ENCODE peak calls at places on chromosomes 13 and 19, in ten cellular contexts. X, N, V, U, R, Y, Q, H, F and D are unnamed samples.

GRCh38 chr13:97975851-97976550 is 22.5 kb downstream of the IPO5 start:
- DNase-seq in Y (peak), H (peak), F (peak), U (peak), N (peak), X (peak), Q (peak), V (peak), R (peak), D (peak)

GRCh38 chr13:114065926-114066774 is 66.3 kb downstream of the RASA3 start:
- DNase-seq in N (no peak), R (no peak), X (no peak), U (no peak), V (peak), F (peak), H (no peak), Q (peak), Y (no peak), D (no peak)

GRCh38 chr19:53810187-53810546 is 13.9 kb downstream of the NLRP12 start:
- DNase-seq in Y (no peak), Q (no peak), V (no peak), R (no peak), F (no peak), X (no peak), N (no peak), H (no peak), U (no peak), D (no peak)

GRCh38 chr19:7516281-7516862 is 469 bp downstream of the ZNF358 start:
- DNase-seq in H (no peak), Y (no peak), V (no peak), U (no peak), N (peak), X (no peak), F (no peak), Q (no peak), R (no peak), D (no peak)

GRCh38 chr13:78881746-78882145 is 222.8 kb upstream of the OBI1 start:
- DNase-seq in V (no peak), R (no peak), Q (no peak), Y (no peak), H (no peak), N (no peak), X (no peak), U (no peak), F (no peak), D (no peak)

GRCh38 chr19:49442793-49443365 is 1.6 kb upstream of the SLC17A7 start:
- DNase-seq in Q (peak), R (no peak), U (no peak), F (peak), H (peak), V (peak), X (peak), N (peak), Y (peak), D (peak)

GRCh38 chr19:42271045-42271419 is 2.0 kb downstream of the CIC start:
- DNase-seq in V (no peak), U (no peak), X (no peak), Y (no peak), H (no peak), Q (no peak), F (no peak), N (no peak), R (no peak), D (no peak)

GRCh38 chr13:69951412-69951811 is 156.2 kb upstream of the ATXN8OS start:
- DNase-seq in Y (no peak), N (no peak), X (no peak), F (no peak), R (no peak), Q (no peak), H (no peak), V (no peak), U (no peak), D (no peak)

GRCh38 chr19:38389957-38390924 is 1.7 kb downstream of the SPRED3 start:
- DNase-seq in Q (no peak), N (no peak), H (no peak), R (no peak), V (no peak), F (no peak), U (no peak), X (no peak), Y (no peak), D (no peak)

GRCh38 chr19:31449379-31449778 is 100.1 kb upstream of the TSHZ3 start:
- DNase-seq in U (no peak), Y (no peak), H (no peak), Q (no peak), N (no peak), F (no peak), V (no peak), R (no peak), X (no peak), D (no peak)

GRCh38 chr19:43610493-43610892 is 1.4 kb upstream of the SRRM5 start:
- DNase-seq in Q (no peak), Y (no peak), X (no peak), R (no peak), N (no peak), H (no peak), V (no peak), U (no peak), F (no peak), D (no peak)

GRCh38 chr13:35489050-35489449 is 12.6 kb upstream of the MAB21L1 start:
- DNase-seq in X (no peak), Q (no peak), H (no peak), N (no peak), V (no peak), R (no peak), Y (no peak), U (no peak), F (no peak), D (no peak)

GRCh38 chr19:48959341-48960239 is 4.9 kb downstream of the BAX start:
- DNase-seq in N (no peak), Q (no peak), R (no peak), V (no peak), X (no peak), H (no peak), U (no peak), F (no peak), Y (no peak), D (no peak)

GRCh38 chr19:7500811-7501450 is 12.1 kb upstream of the PEX11G start:
- DNase-seq in Y (no peak), N (peak), U (peak), V (peak), R (no peak), H (no peak), Q (peak), X (peak), F (peak), D (no peak)

GRCh38 chr19:50323782-50324133 is 5.4 kb downstream of the KCNC3 start:
- DNase-seq in Y (no peak), F (no peak), U (no peak), X (no peak), R (no peak), Q (no peak), H (no peak), V (no peak), N (no peak), D (no peak)

GRCh38 chr19:15195381-15195964 is 5.3 kb downstream of the NOTCH3 start:
- DNase-seq in F (peak), R (no peak), V (no peak), X (no peak), U (no peak), Y (no peak), H (no peak), N (peak), Q (no peak), D (no peak)

GRCh38 chr19:38710928-38711725 is 33.1 kb downstream of the CAPN12 start:
- DNase-seq in Q (no peak), R (no peak), F (peak), V (no peak), H (no peak), X (no peak), Y (no peak), N (no peak), U (no peak), D (no peak)

GRCh38 chr13:26914624-26915023 is 154.0 kb upstream of the GPR12 start:
- DNase-seq in Q (peak), F (peak), Y (no peak), H (no peak), X (peak), R (no peak), V (no peak), U (no peak), N (no peak), D (no peak)

GRCh38 chr13:85261757-85262346 is 537.4 kb downstream of the SLITRK6 start:
- DNase-seq in V (no peak), U (no peak), Y (no peak), F (no peak), Q (no peak), R (no peak), H (no peak), N (peak), X (no peak), D (peak)

GRCh38 chr13:98975822-98976261 is 2.0 kb downstream of the DOCK9 start:
- DNase-seq in H (no peak), F (no peak), Q (no peak), V (no peak), X (no peak), Y (no peak), U (no peak), N (peak), R (no peak), D (peak)

GRCh38 chr19:45280471-45280961 is 29.4 kb downstream of the MARK4 start:
- DNase-seq in F (no peak), V (no peak), X (no peak), U (no peak), Y (no peak), R (no peak), H (no peak), N (no peak), Q (no peak), D (no peak)

GRCh38 chr19:2820112-2820702 is 539 bp downstream of the ZNF554 start:
- DNase-seq in V (peak), F (no peak), X (no peak), U (no peak), R (no peak), Y (no peak), N (peak), H (no peak), Q (no peak), D (peak)

GRCh38 chr13:75486654-75487053 is 4.7 kb upstream of the TBC1D4 start:
- DNase-seq in R (no peak), Q (peak), N (no peak), F (peak), V (no peak), Y (no peak), X (peak), H (no peak), U (no peak), D (no peak)

GRCh38 chr13:35475960-35476943 is at the start of gene MAB21L1:
- DNase-seq in Q (peak), U (peak), Y (peak), F (peak), V (no peak), R (no peak), N (peak), X (no peak), H (no peak), D (no peak)

GRCh38 chr13:39321578-39321977 is 281.4 kb downstream of the LHFPL6 start:
- DNase-seq in V (no peak), Y (peak), Q (no peak), R (no peak), U (no peak), X (no peak), F (no peak), N (no peak), H (no peak), D (no peak)

GRCh38 chr19:51653162-51653561 is 6.5 kb upstream of the SIGLEC14 start:
- DNase-seq in U (no peak), N (no peak), Q (no peak), H (no peak), Y (no peak), X (no peak), V (no peak), F (no peak), R (no peak), D (no peak)

GRCh38 chr13:109140054-109140776 is 510.8 kb downstream of the MYO16 start:
- DNase-seq in H (no peak), U (no peak), X (no peak), N (peak), Y (no peak), R (no peak), Q (no peak), F (no peak), V (no peak), D (no peak)

GRCh38 chr13:48142437-48142836 is 47.5 kb upstream of the MED4 start:
- DNase-seq in F (no peak), Q (peak), H (no peak), V (no peak), R (no peak), X (peak), N (no peak), Y (no peak), U (no peak), D (no peak)

GRCh38 chr13:22801402-22802003 is 379.3 kb upstream of the SGCG start:
- DNase-seq in Y (no peak), X (no peak), F (peak), H (no peak), Q (peak), R (no peak), N (peak), U (no peak), V (no peak), D (peak)

GRCh38 chr13:50584856-50585580 is 258.5 kb downstream of the DLEU7 start:
- DNase-seq in R (no peak), F (no peak), V (no peak), U (no peak), H (no peak), X (no peak), N (peak), Y (no peak), Q (no peak), D (no peak)

GRCh38 chr19:18293642-18294466 is 12.4 kb upstream of the JUND start:
- DNase-seq in V (no peak), R (no peak), F (no peak), Y (no peak), N (peak), U (no peak), H (no peak), X (no peak), Q (no peak), D (no peak)

GRCh38 chr13:41652735-41653361 is 195.5 kb downstream of the RGCC start:
- DNase-seq in Q (peak), N (peak), Y (peak), R (peak), X (peak), H (peak), V (peak), U (no peak), F (peak), D (peak)

GRCh38 chr19:32464279-32464678 is 58.7 kb downstream of the DPY19L3 start:
- DNase-seq in H (no peak), R (no peak), V (no peak), F (peak), U (no peak), Q (peak), X (no peak), Y (peak), N (no peak), D (peak)

GRCh38 chr19:14375055-14375581 is 6.1 kb upstream of the ADGRE5 start:
- DNase-seq in V (no peak), N (no peak), F (no peak), X (peak), Q (peak), H (peak), U (no peak), Y (no peak), R (peak), D (peak)